ENCODE peak calls at places on chromosomes 16 and 17, in five cellular contexts. W is CD8-positive, alpha-beta T cell; J is CD4-positive, alpha-beta T cell; E is mammary epithelial cell; A is fibroblast of pulmonary artery. D is an unnamed sample.

GRCh38 chr17:41060052-41060604 is at the start of gene KRTAP2-3:
- DNase-seq in W (no peak), A (peak; percentile 66), J (no peak), E (peak; percentile 97), D (no peak)

GRCh38 chr16:4052801-4053662 is 63.2 kb downstream of the ADCY9 start:
- DNase-seq in E (peak; percentile 83), A (no peak), W (no peak), J (no peak), D (peak; percentile 26)

GRCh38 chr16:67278773-67279295 is 498 bp upstream of the PLEKHG4 start:
- DNase-seq in W (peak; percentile 35), J (peak; percentile 30), A (no peak), E (no peak), D (no peak)

GRCh38 chr16:84553873-84554399 is 49.5 kb upstream of the MEAK7 start:
- DNase-seq in E (no peak), J (peak; percentile 41), W (peak; percentile 63), A (no peak), D (no peak)

GRCh38 chr17:14873540-14873939 is 391.6 kb downstream of the PMP22 start:
- DNase-seq in E (no peak), W (no peak), A (no peak), J (no peak), D (no peak)

GRCh38 chr16:11681526-11681925 is 13.3 kb downstream of the SNN start:
- DNase-seq in E (no peak), A (no peak), W (no peak), J (peak; percentile 40), D (no peak)

GRCh38 chr16:77171750-77172635 is 19.0 kb upstream of the MON1B start:
- DNase-seq in W (peak; percentile 22), J (no peak), A (peak; percentile 76), E (peak; percentile 51), D (no peak)

GRCh38 chr16:318628-319027 is 33.9 kb downstream of the AXIN1 start:
- DNase-seq in J (no peak), E (no peak), W (no peak), A (no peak), D (no peak)

GRCh38 chr17:59435238-59435637 is 103.8 kb downstream of the YPEL2 start:
- DNase-seq in J (no peak), A (peak; percentile 89), E (peak; percentile 91), W (no peak), D (no peak)

GRCh38 chr16:15829460-15829859 is 27.4 kb downstream of the MYH11 start:
- DNase-seq in W (no peak), J (no peak), A (peak; percentile 68), E (no peak), D (no peak)

GRCh38 chr16:66696669-66697630 is at the start of gene CMTM4:
- DNase-seq in E (peak; percentile 88), A (peak; percentile 84), W (peak; percentile 76), J (peak; percentile 78), D (peak; percentile 67)

GRCh38 chr17:17681744-17682292 is 560 bp downstream of the RAI1 start:
- DNase-seq in W (peak; percentile 28), A (no peak), E (no peak), J (peak; percentile 28), D (peak; percentile 48)

GRCh38 chr16:86901483-86901882 is 323.1 kb downstream of the FOXL1 start:
- DNase-seq in J (no peak), E (peak; percentile 29), A (peak; percentile 50), W (no peak), D (no peak)

GRCh38 chr16:74749291-74750055 is 25.1 kb downstream of the FA2H start:
- DNase-seq in W (no peak), E (no peak), A (no peak), J (no peak), D (no peak)

GRCh38 chr17:2040219-2040827 is 1.5 kb upstream of the OVCA2 start:
- DNase-seq in E (no peak), W (no peak), A (no peak), J (no peak), D (no peak)
- TF ChIP-seq CTCF in E (no peak), W (no peak), A (no peak), J (no peak), D (no peak)

GRCh38 chr17:81295031-81295677 is at the start of gene SLC38A10:
- DNase-seq in E (peak; percentile 83), W (peak; percentile 89), J (peak; percentile 88), A (peak; percentile 76), D (peak; percentile 90)
- TF ChIP-seq CTCF in E (peak; percentile 5), W (no peak), J (no peak), A (no peak), D (no peak)

DNA sequence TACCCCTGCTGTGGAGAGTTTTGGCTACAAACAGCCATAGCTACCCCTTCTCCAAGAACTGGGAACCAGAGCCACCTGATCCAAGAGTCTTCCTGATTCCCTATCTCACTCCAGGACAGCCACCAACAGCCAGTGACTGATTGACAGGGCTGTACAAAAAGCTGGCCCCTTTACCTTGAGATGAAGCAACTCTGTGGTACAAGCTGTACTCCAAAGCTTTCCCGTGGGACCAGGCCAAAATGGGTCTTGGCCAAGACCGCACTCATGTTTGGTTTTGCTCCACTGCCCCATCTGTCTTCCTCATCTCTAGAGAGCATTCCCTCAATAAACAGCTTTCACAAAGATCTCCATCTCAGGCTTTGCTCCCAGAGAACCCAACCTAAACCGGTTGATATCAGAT is 43.6 kb downstream of the RNF157 start:
- DNase-seq in E (no peak), W (no peak), J (no peak), A (peak; percentile 10), D (no peak)
- TF ChIP-seq CTCF in E (no peak), W (no peak), J (no peak), A (no peak), D (no peak)

GRCh38 chr17:49287481-49287880 is 56.9 kb upstream of the PHOSPHO1 start:
- DNase-seq in A (no peak), E (no peak), W (no peak), J (no peak), D (no peak)

GRCh38 chr17:49291929-49292328 is 61.3 kb upstream of the PHOSPHO1 start:
- DNase-seq in W (no peak), J (no peak), E (no peak), A (no peak), D (no peak)

GRCh38 chr17:49292901-49293300 is 62.3 kb upstream of the PHOSPHO1 start:
- DNase-seq in J (no peak), E (no peak), A (no peak), W (no peak), D (no peak)

GRCh38 chr17:49294126-49294525 is 63.5 kb upstream of the PHOSPHO1 start:
- DNase-seq in A (no peak), W (no peak), J (no peak), E (no peak), D (no peak)

GRCh38 chr17:49290690-49291326 is 60.2 kb upstream of the PHOSPHO1 start:
- DNase-seq in A (peak; percentile 61), E (no peak), J (no peak), W (peak; percentile 15), D (no peak)
- TF ChIP-seq CTCF in A (peak; percentile 83), E (peak; percentile 73), J (peak; percentile 49), W (peak; percentile 72), D (peak; percentile 65)

GRCh38 chr17:82797061-82797460 is 42.8 kb downstream of the ZNF750 start:
- DNase-seq in J (no peak), W (no peak), A (no peak), E (no peak), D (no peak)
- TF ChIP-seq CTCF in J (no peak), W (no peak), A (no peak), E (no peak), D (no peak)